ENCODE peak calls at places on chromosomes 2 and 18, in eight cellular contexts. X is mammary epithelial cell, W is thoracic aorta, M is A549, J is tibial artery, O is SK-N-SH, G is tibial nerve, V is keratinocyte. S is an unnamed sample.

GRCh38 chr2:40193670-40194026 is 258.2 kb downstream of the SLC8A1 start:
- DNase-seq in G (no peak), J (no peak), V (no peak), M (no peak), O (no peak), X (no peak), W (no peak), S (no peak)

GRCh38 chr18:50334546-50335152 is 40.2 kb upstream of the SKA1 start:
- DNase-seq in W (no peak), M (no peak), V (no peak), G (no peak), J (no peak), X (no peak), O (no peak), S (no peak)

GRCh38 chr18:49944681-49945080 is 131.3 kb upstream of the ACAA2 start:
- DNase-seq in M (no peak), X (no peak), V (no peak), J (no peak), W (no peak), G (no peak), O (no peak), S (no peak)

GRCh38 chr2:150520887-150521664 is 33.6 kb upstream of the RND3 start:
- DNase-seq in G (no peak), J (no peak), W (no peak), V (peak; percentile 46), M (no peak), X (peak; percentile 91), O (no peak), S (no peak)

GRCh38 chr2:197514754-197515153 is 1.1 kb upstream of the MOB4 start:
- DNase-seq in W (no peak), M (no peak), G (no peak), V (no peak), J (no peak), O (peak; percentile 3), X (no peak), S (no peak)

GRCh38 chr2:8799004-8799403 is 38.4 kb downstream of the KIDINS220 start:
- DNase-seq in J (no peak), W (no peak), O (no peak), V (no peak), M (no peak), G (no peak), X (no peak), S (no peak)

GRCh38 chr2:186256540-186256939 is 229.5 kb upstream of the ZC3H15 start:
- DNase-seq in J (no peak), V (no peak), W (no peak), O (peak; percentile 26), G (no peak), X (peak; percentile 43), M (peak; percentile 10), S (no peak)

GRCh38 chr2:156399950-156400703 is 36.1 kb upstream of the GPD2 start:
- DNase-seq in J (peak; percentile 95), M (peak; percentile 81), G (no peak), O (peak; percentile 86), X (peak; percentile 78), W (peak; percentile 31), V (peak; percentile 9), S (peak; percentile 79)

GRCh38 chr18:9204659-9205058 is 68.1 kb downstream of the ANKRD12 start:
- DNase-seq in V (no peak), O (no peak), J (no peak), X (no peak), M (no peak), W (no peak), G (no peak), S (no peak)

GRCh38 chr2:234211797-234212196 is 161.3 kb downstream of the SPP2 start:
- DNase-seq in O (no peak), V (no peak), X (no peak), J (no peak), W (no peak), M (no peak), G (no peak), S (no peak)

GRCh38 chr18:72174972-72175649 is 369.0 kb downstream of the CBLN2 start:
- DNase-seq in G (no peak), X (no peak), J (no peak), O (no peak), V (no peak), M (no peak), W (no peak), S (no peak)

GRCh38 chr2:181812106-181812745 is 79.3 kb upstream of the ITPRID2 start:
- DNase-seq in G (no peak), M (no peak), J (no peak), V (no peak), O (no peak), W (no peak), X (peak; percentile 23), S (no peak)

GRCh38 chr18:1075310-1075709 is 170.6 kb downstream of the ADCYAP1 start:
- DNase-seq in W (no peak), X (no peak), M (no peak), O (no peak), J (no peak), G (no peak), V (no peak), S (no peak)

GRCh38 chr2:129758461-129759185 is 220.8 kb upstream of the RAB6C start:
- DNase-seq in J (peak; percentile 71), X (no peak), V (no peak), W (no peak), G (peak; percentile 33), O (peak; percentile 52), M (no peak), S (peak; percentile 39)

GRCh38 chr2:114160263-114161001 is 270.5 kb downstream of the ACTR3 start:
- DNase-seq in J (no peak), V (no peak), X (no peak), M (no peak), O (no peak), W (no peak), G (no peak), S (no peak)

GRCh38 chr18:37671530-37671929 is 105.9 kb upstream of the CELF4 start:
- DNase-seq in G (no peak), M (no peak), X (no peak), W (no peak), O (no peak), J (no peak), V (no peak), S (peak; percentile 22)

GRCh38 chr2:236932711-236933300 is 152.9 kb upstream of the COPS8 start:
- DNase-seq in X (no peak), J (no peak), V (no peak), W (no peak), O (no peak), M (no peak), G (no peak), S (no peak)

GRCh38 chr18:49024808-49025361 is 74.1 kb upstream of the SMAD7 start:
- DNase-seq in G (no peak), M (no peak), J (peak; percentile 46), V (no peak), O (peak; percentile 63), X (no peak), W (no peak), S (no peak)

GRCh38 chr2:201532686-201533304 is 81.3 kb downstream of the STRADB start:
- DNase-seq in G (no peak), W (no peak), O (no peak), J (no peak), M (no peak), V (peak; percentile 77), X (peak; percentile 77), S (no peak)

GRCh38 chr2:185417688-185418087 is 320.9 kb upstream of the FSIP2 start:
- DNase-seq in W (no peak), M (no peak), X (no peak), V (no peak), O (no peak), G (no peak), J (no peak), S (no peak)

GRCh38 chr2:105445498-105445897 is 46.6 kb upstream of the FHL2 start:
- DNase-seq in G (no peak), O (no peak), X (no peak), M (no peak), W (no peak), J (no peak), V (no peak), S (no peak)

GRCh38 chr18:24386680-24387079 is 10.9 kb downstream of the OSBPL1A start:
- DNase-seq in J (no peak), V (no peak), W (no peak), M (no peak), G (no peak), O (no peak), X (no peak), S (no peak)

GRCh38 chr2:7424481-7424880 is 507.3 kb downstream of the RNF144A start:
- DNase-seq in G (no peak), V (no peak), X (no peak), O (no peak), J (no peak), W (no peak), M (no peak), S (no peak)

GRCh38 chr2:170467568-170468422 is 247.3 kb upstream of the SP5 start:
- DNase-seq in G (no peak), O (no peak), J (no peak), W (no peak), M (no peak), V (no peak), X (no peak), S (no peak)

GRCh38 chr2:102114290-102114721 is 28.2 kb upstream of the IL1R1 start:
- DNase-seq in O (no peak), V (no peak), X (peak; percentile 58), M (no peak), G (no peak), W (no peak), J (no peak), S (no peak)

GRCh38 chr2:98608118-98608961 is at the start of the genes COA5 and UNC50:
- DNase-seq in G (peak; percentile 72), W (peak; percentile 52), V (peak; percentile 59), X (peak; percentile 88), O (peak; percentile 98), J (peak; percentile 94), M (peak; percentile 83), S (peak; percentile 90)
- TF ChIP-seq CTCF in G (peak; percentile 38), W (no peak), V (no peak), X (peak; percentile 10), O (no peak), J (no peak), M (no peak), S (no peak)

GRCh38 chr2:54052825-54053718 is 62.3 kb upstream of the ACYP2 start:
- DNase-seq in G (no peak), V (no peak), X (peak; percentile 42), O (no peak), W (no peak), J (no peak), M (no peak), S (no peak)
- H3K4me3 ChIP-seq in G (no peak overlapping the region), V (no peak overlapping the region), X (no peak overlapping the region), O (no peak overlapping the region), W (no peak overlapping the region), J (no peak overlapping the region), M (no peak overlapping the region), S (no peak overlapping the region)

DNA sequence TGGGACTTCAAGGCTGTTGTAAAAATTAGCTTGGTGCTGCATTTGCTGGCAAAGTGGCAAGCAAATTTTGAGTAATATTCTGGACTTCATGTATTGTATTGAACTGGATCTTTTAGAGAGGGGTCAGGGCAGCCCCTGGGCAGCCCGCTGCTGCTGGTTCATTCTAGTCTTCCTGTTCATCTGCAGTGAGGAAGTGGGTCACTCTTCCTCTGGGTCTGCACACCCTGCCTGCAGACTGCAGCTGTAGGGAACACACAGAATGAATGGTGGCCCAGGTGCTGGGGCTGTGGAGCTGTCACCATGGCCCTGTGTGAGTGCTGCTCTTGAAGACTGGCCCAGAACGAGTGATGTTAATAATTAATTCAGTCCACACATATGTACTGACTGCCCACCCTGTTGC is 9.4 kb downstream of the SH3RF3 start:
- DNase-seq in J (peak; percentile 46), X (no peak), V (no peak), G (no peak), M (no peak), O (no peak), W (no peak), S (no peak)
- H3K27ac ChIP-seq in J (no peak overlapping the region), X (no peak overlapping the region), V (no peak overlapping the region), G (no peak overlapping the region), M (no peak overlapping the region), O (no peak overlapping the region), W (no peak overlapping the region), S (no peak overlapping the region)

GRCh38 chr2:67641302-67641701 is 244.2 kb downstream of the ETAA1 start:
- DNase-seq in O (no peak), J (no peak), W (no peak), X (no peak), M (no peak), G (no peak), V (no peak), S (no peak)
- TF ChIP-seq CTCF in O (no peak), J (no peak), W (no peak), X (no peak), M (no peak), G (no peak), V (no peak), S (no peak)